ENCODE peak calls at places on chromosomes 6 and 20, in six cellular contexts. M, E, S, F, Z and A are unnamed samples.

GRCh38 chr6:38571721-38572120 is 68.0 kb downstream of the BTBD9 start:
- DNase-seq in M (no peak), F (no peak), E (no peak), S (no peak), Z (no peak), A (no peak)

GRCh38 chr6:121521164-121521555 is 85.7 kb downstream of the GJA1 start:
- DNase-seq in M (no peak), F (no peak), Z (no peak), E (no peak), S (no peak), A (no peak)

GRCh38 chr6:13091192-13091591 is 237.1 kb downstream of the TBC1D7 start:
- DNase-seq in S (no peak), E (no peak), F (no peak), M (no peak), Z (no peak), A (no peak)

GRCh38 chr20:50919567-50919966 is 11.7 kb downstream of the ADNP start:
- DNase-seq in M (no peak), S (peak), Z (no peak), F (no peak), E (no peak), A (no peak)

GRCh38 chr20:47843886-47844567 is 58.7 kb upstream of the SULF2 start:
- DNase-seq in S (no peak), Z (no peak), F (no peak), M (no peak), E (no peak), A (no peak)

GRCh38 chr6:3911614-3912336 is 62.6 kb downstream of the FAM50B start:
- DNase-seq in E (no peak), S (no peak), M (peak), F (peak), Z (no peak), A (no peak)

GRCh38 chr20:40958598-40958997 is 70.0 kb upstream of the TOP1 start:
- DNase-seq in E (no peak), S (no peak), Z (no peak), M (no peak), F (no peak), A (no peak)

GRCh38 chr6:26249959-26250805 is 114.8 kb upstream of the BTN3A2 start:
- DNase-seq in E (peak), M (peak), Z (peak), F (no peak), S (no peak), A (no peak)

GRCh38 chr6:97406633-97407032 is 123.6 kb upstream of the MMS22L start:
- DNase-seq in E (no peak), S (no peak), F (no peak), Z (no peak), M (no peak), A (no peak)

GRCh38 chr20:46139243-46139889 is 21.3 kb downstream of the CD40 start:
- DNase-seq in S (no peak), E (no peak), M (no peak), F (no peak), Z (no peak), A (no peak)

GRCh38 chr6:142802124-142802523 is 142.9 kb downstream of the HIVEP2 start:
- DNase-seq in E (no peak), S (no peak), M (no peak), F (peak), Z (no peak), A (no peak)

GRCh38 chr6:131643262-131643631 is 6.1 kb downstream of the ENPP3 start:
- DNase-seq in S (no peak), Z (no peak), M (no peak), E (no peak), F (no peak), A (no peak)

GRCh38 chr20:2234788-2235187 is 61.0 kb upstream of the TGM3 start:
- DNase-seq in S (no peak), F (no peak), E (no peak), Z (no peak), M (no peak), A (no peak)

GRCh38 chr6:42929088-42929927 is at the start of gene CNPY3:
- DNase-seq in E (peak), S (peak), F (peak), Z (peak), M (peak), A (peak)
- TF ChIP-seq CTCF in E (no peak), S (no peak), F (no peak), Z (no peak), M (no peak), A (no peak)

DNA sequence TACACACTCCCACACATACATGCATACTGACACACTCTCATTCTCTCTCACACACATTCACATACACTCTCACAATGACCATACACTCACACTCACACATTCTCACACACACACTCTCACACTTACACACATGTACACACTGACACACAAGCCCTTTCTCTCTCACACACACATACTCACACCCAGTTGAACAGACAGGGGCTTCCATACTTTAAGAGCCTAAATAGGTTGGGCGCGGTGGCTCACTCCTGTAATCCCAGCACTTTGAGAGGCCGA is 236.3 kb downstream of the LRFN2 start:
- DNase-seq in F (no peak), M (no peak), E (no peak), Z (no peak), S (no peak), A (no peak)
- TF ChIP-seq CTCF in F (no peak), M (no peak), E (no peak), Z (no peak), S (no peak), A (no peak)

DNA sequence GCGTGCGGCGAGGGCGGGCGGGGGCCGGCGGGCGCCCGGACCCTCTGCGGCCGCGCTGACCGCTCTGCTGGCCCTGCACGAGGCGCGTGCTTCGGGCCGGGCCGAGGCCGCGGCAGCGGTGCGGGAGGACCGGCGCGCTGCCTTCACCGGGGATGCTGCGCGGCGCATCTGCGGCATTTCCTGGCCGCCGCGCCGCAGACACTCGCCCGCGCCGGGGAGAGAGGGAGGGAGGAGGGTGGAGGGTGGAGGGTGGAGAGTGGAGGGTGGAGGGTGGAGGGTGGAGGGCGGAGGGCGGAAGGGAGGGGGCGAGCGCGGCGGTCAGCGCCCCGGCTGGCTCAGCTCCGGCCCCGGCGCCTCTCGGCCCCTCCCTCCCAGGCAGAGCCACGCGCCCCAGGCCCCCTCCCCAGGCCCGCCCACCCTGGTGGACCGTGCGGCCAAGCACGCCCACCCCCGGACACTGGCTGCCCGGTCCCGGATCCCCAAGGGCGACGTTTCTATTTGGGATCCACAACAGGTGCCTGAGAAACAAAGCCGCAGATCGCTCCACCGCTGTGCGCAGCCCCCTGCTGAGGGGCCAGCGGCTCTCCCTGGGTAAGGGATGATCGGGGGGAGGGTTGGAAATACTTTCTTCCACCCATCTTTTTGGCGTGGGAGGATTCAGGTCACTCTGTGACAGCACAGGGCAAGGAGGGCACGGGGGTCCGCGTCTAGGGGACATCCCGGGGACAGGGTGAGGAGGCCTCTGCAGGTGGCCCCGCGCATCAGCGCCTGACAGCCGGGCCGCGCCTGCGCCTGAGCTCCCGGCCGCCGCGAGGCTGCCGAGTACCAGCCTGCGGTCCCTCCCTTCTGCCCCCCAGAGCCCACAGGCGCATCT is 111.2 kb upstream of the BEND6 start:
- DNase-seq in F (no peak), M (peak), Z (peak), E (peak), S (peak), A (peak)
- TF ChIP-seq CTCF in F (peak), M (peak), Z (peak), E (peak), S (no peak), A (peak)

GRCh38 chr6:10084276-10084993 is 330.4 kb downstream of the TFAP2A start:
- DNase-seq in M (no peak), Z (no peak), S (peak), E (no peak), F (no peak), A (no peak)
- TF ChIP-seq CTCF in M (no peak), Z (no peak), S (no peak), E (no peak), F (no peak), A (no peak)

DNA sequence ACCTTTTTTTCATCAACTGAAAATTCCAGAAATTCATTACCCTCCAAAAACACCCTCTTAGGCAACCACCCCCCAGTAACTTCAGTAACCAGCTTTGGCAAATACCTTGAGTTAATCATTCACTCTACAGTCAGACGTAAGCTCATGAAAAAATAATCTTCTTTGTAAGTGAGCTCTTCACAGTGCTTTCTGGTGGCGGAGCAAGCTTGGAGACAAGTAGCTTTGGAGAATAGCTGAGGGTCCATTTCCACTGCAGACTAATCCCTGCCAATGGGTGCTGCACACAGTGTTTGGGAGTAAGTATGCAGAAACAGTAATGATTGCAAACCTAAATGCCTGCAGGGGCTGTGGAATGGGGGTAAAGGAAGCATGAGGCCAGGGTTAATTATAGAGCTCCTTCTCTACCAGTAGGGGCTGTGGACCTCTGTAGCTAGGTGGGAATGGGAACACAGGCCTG is 56.8 kb upstream of the HINT3 start:
- DNase-seq in E (no peak), S (no peak), F (no peak), M (no peak), Z (no peak), A (no peak)
- TF ChIP-seq CTCF in E (no peak), S (no peak), F (no peak), M (no peak), Z (peak), A (no peak)